ENCODE peak calls at places on chromosomes 3 and 15, in ten cellular contexts. I, L, W, T, F, C, K, Q, X and N are unnamed samples.

GRCh38 chr3:124999317-124999716 is 56.5 kb downstream of the HEG1 start:
- DNase-seq in I (no peak), L (no peak), W (no peak), T (no peak), F (no peak), C (no peak), K (no peak), Q (no peak), X (no peak), N (no peak)

GRCh38 chr3:42159706-42160472 is 68.7 kb downstream of the TRAK1 start:
- DNase-seq in I (peak), L (peak), W (peak), T (peak), F (no peak), C (peak), K (peak), Q (no peak), X (peak), N (no peak)

GRCh38 chr3:123768480-123769359 is 115.4 kb downstream of the MYLK start:
- DNase-seq in I (no peak), L (no peak), W (no peak), T (no peak), F (no peak), C (no peak), K (no peak), Q (no peak), X (no peak), N (no peak)

GRCh38 chr3:20197775-20198174 is 11.8 kb upstream of the SGO1 start:
- DNase-seq in I (no peak), L (no peak), W (no peak), T (no peak), F (no peak), C (no peak), K (peak), Q (no peak), X (no peak), N (no peak)

GRCh38 chr3:174023445-174023844 is 625.9 kb downstream of the NLGN1 start:
- DNase-seq in I (no peak), L (no peak), W (no peak), T (no peak), F (no peak), C (no peak), K (no peak), Q (no peak), X (no peak), N (no peak)

GRCh38 chr3:18295171-18295920 is 129.8 kb downstream of the SATB1 start:
- DNase-seq in I (peak), L (no peak), W (peak), T (peak), F (no peak), C (peak), K (peak), Q (peak), X (peak), N (no peak)

GRCh38 chr3:112685435-112685834 is 44.5 kb upstream of the CCDC80 start:
- DNase-seq in I (no peak), L (no peak), W (no peak), T (no peak), F (no peak), C (no peak), K (peak), Q (no peak), X (no peak), N (no peak)

GRCh38 chr3:59451041-59451763 is 401.4 kb upstream of the CFAP20DC start:
- DNase-seq in I (no peak), L (no peak), W (peak), T (no peak), F (no peak), C (no peak), K (no peak), Q (no peak), X (no peak), N (no peak)

GRCh38 chr3:183527421-183527979 is 28.0 kb downstream of the KLHL6 start:
- DNase-seq in I (no peak), L (no peak), W (peak), T (no peak), F (no peak), C (no peak), K (no peak), Q (no peak), X (no peak), N (no peak)

GRCh38 chr3:59386165-59386564 is 336.3 kb upstream of the CFAP20DC start:
- DNase-seq in I (no peak), L (no peak), W (no peak), T (no peak), F (no peak), C (no peak), K (no peak), Q (no peak), X (no peak), N (no peak)

GRCh38 chr3:90054306-90054705 is 946.9 kb downstream of the EPHA3 start:
- DNase-seq in I (no peak), L (no peak), W (no peak), T (no peak), F (no peak), C (no peak), K (no peak), Q (no peak), X (no peak), N (no peak)

GRCh38 chr3:43559961-43560360 is 61.9 kb downstream of the ANO10 start:
- DNase-seq in I (no peak), L (no peak), W (no peak), T (no peak), F (no peak), C (no peak), K (no peak), Q (no peak), X (no peak), N (no peak)

GRCh38 chr3:187336322-187336721 is 31.9 kb upstream of the RTP4 start:
- DNase-seq in I (no peak), L (no peak), W (no peak), T (no peak), F (no peak), C (no peak), K (no peak), Q (no peak), X (no peak), N (no peak)

GRCh38 chr3:146813496-146813895 is 208.3 kb upstream of the PLSCR5 start:
- DNase-seq in I (no peak), L (no peak), W (no peak), T (no peak), F (no peak), C (no peak), K (no peak), Q (no peak), X (no peak), N (no peak)

GRCh38 chr3:148211725-148212124 is 486.0 kb upstream of the AGTR1 start:
- DNase-seq in I (no peak), L (no peak), W (no peak), T (no peak), F (no peak), C (no peak), K (peak), Q (no peak), X (no peak), N (no peak)

GRCh38 chr15:55267401-55268053 is 22.1 kb downstream of the RAB27A start:
- DNase-seq in I (no peak), L (peak), W (no peak), T (no peak), F (no peak), C (peak), K (peak), Q (no peak), X (peak), N (no peak)

GRCh38 chr3:188472331-188472730 is 318.4 kb downstream of the LPP start:
- DNase-seq in I (no peak), L (no peak), W (no peak), T (no peak), F (no peak), C (no peak), K (no peak), Q (no peak), X (no peak), N (no peak)

GRCh38 chr3:56862352-56863062 is 60.8 kb upstream of the ARHGEF3 start:
- DNase-seq in I (no peak), L (no peak), W (no peak), T (no peak), F (no peak), C (no peak), K (no peak), Q (no peak), X (no peak), N (peak)

GRCh38 chr3:117531078-117531477 is 821.5 kb downstream of the TUSC7 start:
- DNase-seq in I (no peak), L (no peak), W (no peak), T (no peak), F (no peak), C (no peak), K (no peak), Q (no peak), X (no peak), N (no peak)

GRCh38 chr15:31303434-31304073 is 23.1 kb upstream of the KLF13 start:
- DNase-seq in I (peak), L (no peak), W (peak), T (no peak), F (no peak), C (peak), K (no peak), Q (no peak), X (peak), N (no peak)

GRCh38 chr3:109835958-109836357 is 498.6 kb upstream of the DPPA4 start:
- DNase-seq in I (no peak), L (no peak), W (no peak), T (no peak), F (no peak), C (no peak), K (no peak), Q (no peak), X (no peak), N (no peak)

GRCh38 chr15:66698318-66698961 is 3.6 kb upstream of the SMAD6 start:
- DNase-seq in I (peak), L (peak), W (peak), T (peak), F (peak), C (peak), K (peak), Q (no peak), X (peak), N (no peak)

GRCh38 chr3:12751548-12751947 is 7.5 kb downstream of the TMEM40 start:
- DNase-seq in I (no peak), L (no peak), W (no peak), T (no peak), F (no peak), C (no peak), K (no peak), Q (no peak), X (no peak), N (no peak)

GRCh38 chr3:132448211-132448961 is 31.1 kb downstream of the DNAJC13 start:
- DNase-seq in I (no peak), L (no peak), W (no peak), T (no peak), F (peak), C (peak), K (peak), Q (no peak), X (no peak), N (no peak)

GRCh38 chr15:90126457-90127435 is 24.5 kb upstream of the IDH2 start:
- DNase-seq in I (no peak), L (peak), W (no peak), T (no peak), F (no peak), C (peak), K (peak), Q (no peak), X (no peak), N (no peak)

GRCh38 chr3:128360243-128360642 is 106.4 kb downstream of the DNAJB8 start:
- DNase-seq in I (no peak), L (no peak), W (no peak), T (no peak), F (no peak), C (no peak), K (no peak), Q (no peak), X (peak), N (no peak)

GRCh38 chr3:111143-112069 is 85.2 kb upstream of the CHL1 start:
- DNase-seq in I (no peak), L (no peak), W (no peak), T (no peak), F (no peak), C (no peak), K (no peak), Q (no peak), X (no peak), N (no peak)

GRCh38 chr3:44252332-44252731 is 10.6 kb downstream of the TOPAZ1 start:
- DNase-seq in I (no peak), L (no peak), W (no peak), T (no peak), F (no peak), C (no peak), K (no peak), Q (no peak), X (no peak), N (no peak)

DNA sequence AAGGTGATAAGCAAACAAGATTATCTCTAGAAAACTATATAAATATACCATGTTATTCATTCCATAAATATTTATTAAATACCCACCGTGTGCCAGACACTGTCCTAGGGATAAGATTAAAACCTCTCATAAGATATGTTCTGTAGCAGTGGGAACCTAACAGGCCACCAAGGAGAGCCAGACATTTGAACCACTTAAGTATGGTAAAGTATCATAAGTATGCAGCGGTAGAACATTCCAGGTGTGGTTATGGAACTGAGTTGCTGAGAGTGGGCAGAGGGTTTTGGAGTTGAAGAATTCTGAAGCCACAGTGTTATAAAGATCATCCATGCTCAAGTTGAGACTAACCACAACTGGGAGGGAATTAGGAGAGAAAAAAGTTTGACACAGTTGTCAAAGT is 14.7 kb downstream of the FILIP1L start:
- DNase-seq in I (no peak), L (no peak), W (no peak), T (no peak), F (no peak), C (no peak), K (no peak), Q (no peak), X (no peak), N (no peak)
- H3K27ac ChIP-seq in I (no peak), L (peak), W (no peak), T (no peak), F (no peak), C (peak), K (peak), Q (no peak), X (peak), N (no peak)

DNA sequence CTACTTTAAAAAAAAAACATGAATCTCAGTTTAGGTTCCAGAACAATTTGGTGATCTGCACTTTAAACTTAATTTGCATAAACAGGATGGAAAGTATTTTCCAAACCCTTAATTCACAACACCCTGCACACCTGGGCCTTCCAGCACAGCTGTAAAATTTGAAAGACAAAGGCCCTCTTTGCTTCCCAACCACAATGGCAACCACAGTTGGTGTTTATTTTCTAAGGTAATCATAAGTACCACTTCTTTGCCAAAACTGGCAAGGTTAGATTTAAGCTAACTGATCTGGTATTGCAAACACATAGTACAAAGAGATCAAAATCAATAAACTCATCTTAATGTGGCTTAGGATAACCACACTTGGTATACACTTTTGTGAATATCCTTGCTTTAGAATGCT is 4.1 kb downstream of the LRIG1 start:
- DNase-seq in I (no peak), L (no peak), W (peak), T (no peak), F (no peak), C (no peak), K (no peak), Q (no peak), X (no peak), N (no peak)
- H3K4me3 ChIP-seq in I (no peak), L (no peak), W (peak), T (peak), F (no peak), C (no peak), K (no peak), Q (no peak), X (no peak), N (peak)

GRCh38 chr3:8421711-8422110 is 79.9 kb upstream of the LMCD1 start:
- DNase-seq in I (no peak), L (no peak), W (no peak), T (no peak), F (no peak), C (no peak), K (no peak), Q (no peak), X (no peak), N (no peak)

GRCh38 chr3:8416965-8417364 is 84.7 kb upstream of the LMCD1 start:
- DNase-seq in I (peak), L (no peak), W (peak), T (no peak), F (peak), C (no peak), K (peak), Q (no peak), X (peak), N (no peak)

GRCh38 chr3:8421267-8421666 is 80.4 kb upstream of the LMCD1 start:
- DNase-seq in I (no peak), L (no peak), W (peak), T (no peak), F (no peak), C (no peak), K (no peak), Q (no peak), X (no peak), N (no peak)

GRCh38 chr3:8423307-8423706 is 78.3 kb upstream of the LMCD1 start:
- DNase-seq in I (no peak), L (no peak), W (no peak), T (no peak), F (no peak), C (no peak), K (no peak), Q (no peak), X (no peak), N (no peak)

GRCh38 chr3:8420613-8421012 is 81.0 kb upstream of the LMCD1 start:
- DNase-seq in I (no peak), L (no peak), W (no peak), T (no peak), F (no peak), C (no peak), K (no peak), Q (no peak), X (no peak), N (no peak)
- TF ChIP-seq CTCF in I (no peak), L (no peak), W (no peak), T (no peak), F (no peak), C (no peak), K (no peak), Q (no peak), X (no peak), N (no peak)

GRCh38 chr15:52105856-52106255 is 6.7 kb downstream of the BCL2L10 start:
- DNase-seq in I (no peak), L (no peak), W (no peak), T (no peak), F (no peak), C (no peak), K (no peak), Q (no peak), X (no peak), N (no peak)

GRCh38 chr15:52104532-52105004 is 8.0 kb downstream of the BCL2L10 start:
- DNase-seq in I (no peak), L (no peak), W (peak), T (no peak), F (no peak), C (no peak), K (no peak), Q (no peak), X (no peak), N (no peak)

GRCh38 chr15:52106641-52107040 is 5.9 kb downstream of the BCL2L10 start:
- DNase-seq in I (no peak), L (no peak), W (no peak), T (no peak), F (no peak), C (no peak), K (no peak), Q (no peak), X (no peak), N (no peak)

GRCh38 chr15:52109559-52110451 is 2.8 kb downstream of the BCL2L10 start:
- DNase-seq in I (no peak), L (no peak), W (peak), T (no peak), F (no peak), C (no peak), K (no peak), Q (no peak), X (no peak), N (no peak)

DNA sequence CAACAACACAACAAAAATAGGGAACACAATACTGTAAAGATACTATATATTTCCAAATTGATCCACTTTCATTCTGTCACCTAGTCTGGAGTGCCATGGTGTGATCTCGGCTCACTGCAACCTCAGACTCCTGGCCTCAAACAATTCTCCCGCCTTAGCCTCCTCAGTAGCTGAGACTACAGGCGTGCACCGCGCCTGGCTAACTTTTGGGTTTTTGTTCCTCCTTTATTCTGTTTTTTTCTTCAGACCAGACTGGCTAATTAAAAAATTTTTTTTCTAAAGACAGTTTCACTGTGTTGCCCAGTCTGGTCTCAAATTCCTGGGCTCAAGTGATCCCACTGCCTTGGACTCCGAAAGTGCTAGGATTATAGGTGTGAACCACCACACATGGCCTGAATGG is 5.3 kb downstream of the BCL2L10 start:
- DNase-seq in I (no peak), L (no peak), W (peak), T (no peak), F (no peak), C (no peak), K (no peak), Q (no peak), X (no peak), N (no peak)
- H3K27ac ChIP-seq in I (no peak), L (no peak), W (no peak), T (no peak), F (no peak), C (no peak), K (no peak), Q (no peak), X (no peak), N (no peak)

GRCh38 chr3:160598865-160599264 is 33.5 kb upstream of the KPNA4 start:
- DNase-seq in I (no peak), L (no peak), W (no peak), T (no peak), F (no peak), C (no peak), K (peak), Q (no peak), X (no peak), N (no peak)
- H3K4me3 ChIP-seq in I (no peak), L (no peak), W (no peak), T (no peak), F (no peak), C (no peak), K (no peak), Q (no peak), X (no peak), N (no peak)

DNA sequence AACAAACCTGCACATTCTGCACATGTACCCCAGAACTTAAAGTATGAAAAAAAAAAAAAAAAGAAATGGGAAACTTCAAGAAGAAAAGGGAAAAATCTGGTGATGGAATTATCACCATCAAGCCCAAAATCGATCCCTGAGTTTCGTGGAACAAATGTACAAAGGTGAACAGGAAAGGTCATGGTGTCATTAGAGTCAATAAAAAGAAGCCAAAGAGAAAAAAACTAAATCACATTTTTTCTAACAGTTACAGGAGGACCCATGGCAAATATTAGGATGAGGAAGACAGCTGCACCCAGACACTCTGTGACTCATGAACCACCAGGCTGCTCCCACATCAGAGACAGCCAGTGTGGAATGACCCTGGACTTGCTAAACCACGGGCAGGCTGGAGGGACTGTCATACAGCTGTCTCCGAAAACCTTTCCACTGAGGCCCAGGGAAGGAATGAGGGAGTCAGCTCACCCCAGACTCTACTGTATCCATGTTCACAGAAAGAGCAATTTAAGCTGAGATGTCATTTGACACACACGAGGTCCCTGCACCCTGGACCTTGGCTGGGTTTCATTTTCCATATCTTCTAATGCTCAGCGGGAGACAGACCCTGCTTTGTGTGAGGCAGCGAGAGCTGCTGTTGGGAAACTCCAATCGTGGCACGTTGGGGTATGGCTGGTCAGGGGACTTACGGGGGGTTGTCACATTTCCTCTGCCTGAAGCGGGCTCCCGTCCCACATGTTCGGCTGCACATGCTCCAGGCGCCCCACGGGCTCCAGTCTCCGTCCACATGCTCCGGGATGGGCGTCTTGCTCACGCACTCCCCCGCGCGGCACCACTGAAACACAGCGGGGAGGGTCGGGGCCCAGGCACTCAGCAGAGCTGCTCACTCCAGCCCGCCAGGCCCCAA is 210.2 kb downstream of the ADAMTS17 start:
- DNase-seq in I (peak), L (peak), W (no peak), T (no peak), F (no peak), C (peak), K (peak), Q (no peak), X (peak), N (no peak)
- TF ChIP-seq CTCF in I (peak), L (peak), W (no peak), T (peak), F (peak), C (peak), K (peak), Q (peak), X (peak), N (peak)